ENCODE peak calls at places on chromosomes 13 and 19, in ten cellular contexts. C is cardiac fibroblast, G is fibroblast of mammary gland, U is mesendoderm, R is cardiac muscle cell, F is lower lobe of right lung, Q is aorta, X is HCT116, M is mucosa of descending colon, E is heart right ventricle. W is an unnamed sample.

GRCh38 chr13:77896536-77896935 is 22.1 kb downstream of the EDNRB start:
- DNase-seq in U (no peak), Q (no peak), M (no peak), E (peak; percentile 81), C (peak; percentile 93), X (no peak), G (peak; percentile 99), F (no peak), R (peak; percentile 86), W (no peak)

GRCh38 chr13:25117312-25117711 is 21.4 kb downstream of the PABPC3 start:
- DNase-seq in U (peak; percentile 22), E (no peak), X (no peak), R (no peak), G (no peak), Q (no peak), C (no peak), F (no peak), M (no peak), W (no peak)

GRCh38 chr13:112924365-112924764 is 44.6 kb upstream of the MCF2L start:
- DNase-seq in F (no peak), Q (no peak), X (no peak), G (no peak), U (no peak), C (no peak), M (no peak), R (no peak), E (no peak), W (no peak)

GRCh38 chr13:33218020-33218419 is 67.5 kb downstream of the STARD13 start:
- DNase-seq in U (peak; percentile 94), X (peak; percentile 15), R (peak; percentile 62), C (peak; percentile 46), E (no peak), F (no peak), M (no peak), Q (no peak), G (no peak), W (no peak)

GRCh38 chr13:36736119-36736726 is 62.4 kb downstream of the SERTM1 start:
- DNase-seq in C (peak; percentile 81), U (peak; percentile 56), Q (no peak), X (peak; percentile 31), M (no peak), R (peak; percentile 80), F (no peak), E (peak; percentile 40), G (peak; percentile 67), W (peak; percentile 14)

GRCh38 chr19:35555301-35556005 is 8.0 kb downstream of the ATP4A start:
- DNase-seq in G (peak; percentile 52), E (no peak), M (peak; percentile 11), R (peak; percentile 44), C (peak; percentile 26), X (peak; percentile 40), Q (no peak), U (peak; percentile 75), F (no peak), W (peak; percentile 30)

GRCh38 chr13:76703621-76704020 is 182.6 kb downstream of the KCTD12 start:
- DNase-seq in C (no peak), F (no peak), U (no peak), M (no peak), G (no peak), E (no peak), R (no peak), X (no peak), Q (no peak), W (no peak)

GRCh38 chr13:75368167-75368566 is 113.8 kb downstream of the TBC1D4 start:
- DNase-seq in Q (no peak), U (no peak), R (peak; percentile 93), M (no peak), X (peak; percentile 38), F (no peak), E (peak; percentile 87), C (peak; percentile 92), G (peak; percentile 95), W (no peak)

GRCh38 chr13:28495586-28496564 is 947 bp upstream of the FLT1 start:
- DNase-seq in U (peak; percentile 23), F (no peak), M (no peak), G (no peak), E (no peak), Q (peak; percentile 73), R (no peak), C (no peak), X (no peak), W (no peak)

GRCh38 chr19:29325241-29325975 is 112.5 kb upstream of the UQCRFS1 start:
- DNase-seq in F (no peak), U (no peak), Q (no peak), M (no peak), C (no peak), G (no peak), R (no peak), E (no peak), X (no peak), W (no peak)
- H3K4me3 ChIP-seq in F (no peak overlapping the region), U (no peak overlapping the region), Q (no peak overlapping the region), M (no peak overlapping the region), C (no peak overlapping the region), G (no peak overlapping the region), R (no peak overlapping the region), E (no peak overlapping the region), X (no peak overlapping the region), W (no peak overlapping the region)

GRCh38 chr19:12842511-12842910 is 4.2 kb downstream of the MAST1 start:
- DNase-seq in R (no peak), E (no peak), C (no peak), Q (no peak), M (no peak), F (no peak), X (no peak), G (no peak), U (no peak), W (no peak)

GRCh38 chr19:12843328-12843727 is 5.0 kb downstream of the MAST1 start:
- DNase-seq in R (no peak), X (no peak), C (no peak), U (no peak), Q (no peak), G (no peak), M (no peak), F (no peak), E (no peak), W (no peak)

GRCh38 chr19:12843999-12844732 is 5.9 kb downstream of the MAST1 start:
- DNase-seq in E (no peak), F (no peak), M (no peak), C (no peak), R (no peak), G (no peak), U (no peak), X (no peak), Q (no peak), W (no peak)

DNA sequence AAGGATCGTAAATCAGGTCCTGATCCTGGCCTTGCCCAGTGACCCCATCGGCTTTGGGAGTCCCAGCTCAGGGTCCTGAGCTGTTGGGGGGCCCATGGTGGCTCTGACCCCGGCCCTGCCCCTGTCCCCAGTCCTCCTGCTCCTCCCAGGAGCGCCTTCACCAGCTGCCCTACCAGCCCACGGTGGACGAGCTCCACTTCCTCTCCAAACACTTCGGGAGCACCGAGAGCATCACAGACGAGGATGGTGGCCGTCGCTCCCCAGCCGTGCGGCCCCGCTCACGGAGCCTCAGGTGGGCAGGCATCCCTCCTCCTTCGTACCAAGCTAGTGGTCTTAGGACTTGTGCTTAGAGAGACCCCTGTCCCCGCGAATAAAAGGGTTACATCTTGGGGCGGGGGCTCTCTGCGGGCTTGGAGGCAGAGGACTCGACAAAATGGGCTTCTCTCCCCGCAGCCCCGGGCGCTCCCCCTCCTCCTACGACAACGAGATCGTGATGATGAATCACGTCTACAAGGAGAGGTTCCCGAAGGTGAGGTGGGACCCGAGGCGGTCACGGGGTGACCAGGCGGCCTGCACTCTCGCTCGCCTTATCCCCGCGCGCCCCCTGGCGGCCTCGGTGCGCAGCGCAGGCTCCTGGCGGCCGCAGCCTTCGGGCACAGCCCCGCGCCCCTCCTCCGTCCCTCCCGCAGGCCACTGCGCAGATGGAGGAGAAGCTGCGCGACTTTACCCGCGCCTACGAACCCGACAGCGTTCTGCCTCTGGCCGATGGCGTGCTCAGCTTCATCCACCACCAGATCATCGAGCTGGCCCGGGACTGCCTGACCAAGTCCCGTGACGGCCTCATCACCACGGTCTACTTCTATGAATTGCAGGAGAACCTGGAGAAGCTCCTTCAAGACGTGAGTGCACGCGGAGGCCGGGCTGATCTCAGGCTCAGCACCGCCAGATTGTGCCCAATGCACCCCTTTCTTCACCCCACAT is 9.1 kb downstream of the MAST1 start:
- DNase-seq in X (no peak), M (peak; percentile 91), Q (peak; percentile 96), U (peak; percentile 91), E (peak; percentile 68), G (peak; percentile 82), C (peak; percentile 80), R (peak; percentile 83), F (peak; percentile 92), W (peak; percentile 48)
- H3K4me3 ChIP-seq in X (no peak overlapping the region), M (no peak overlapping the region), Q (no peak overlapping the region), U (no peak overlapping the region), E (peak overlapping the region; percentile 10), G (no peak overlapping the region), C (peak overlapping the region; percentile 13), R (no peak overlapping the region), F (peak overlapping the region; percentile 31), W (no peak overlapping the region)

GRCh38 chr13:20719783-20720182 is 16.3 kb downstream of the IL17D start:
- DNase-seq in F (no peak), Q (no peak), U (no peak), G (no peak), M (no peak), X (no peak), R (no peak), C (no peak), E (no peak), W (no peak)

GRCh38 chr13:20721058-20721453 is 17.6 kb downstream of the IL17D start:
- DNase-seq in X (no peak), U (no peak), E (no peak), F (no peak), C (no peak), R (no peak), M (no peak), G (no peak), Q (peak; percentile 75), W (no peak)

GRCh38 chr13:20720499-20720898 is 17.0 kb downstream of the IL17D start:
- DNase-seq in X (no peak), R (no peak), U (no peak), C (no peak), M (no peak), G (no peak), F (no peak), E (no peak), Q (no peak), W (no peak)

GRCh38 chr13:20718958-20719566 is 15.6 kb downstream of the IL17D start:
- DNase-seq in M (no peak), R (no peak), C (no peak), E (no peak), F (no peak), Q (no peak), G (no peak), U (no peak), X (no peak), W (no peak)

GRCh38 chr13:20721454-20722357 is 18.2 kb downstream of the IL17D start:
- DNase-seq in X (no peak), Q (peak; percentile 87), M (peak; percentile 46), U (peak; percentile 66), F (no peak), C (peak; percentile 72), E (peak; percentile 64), G (peak; percentile 64), R (peak; percentile 78), W (no peak)
- H3K4me3 ChIP-seq in X (peak overlapping the region; percentile 48), Q (no peak overlapping the region), M (no peak overlapping the region), U (peak overlapping the region; percentile 17), F (peak overlapping the region; percentile 50), C (peak overlapping the region; percentile 21), E (peak overlapping the region; percentile 42), G (peak overlapping the region; percentile 27), R (no peak overlapping the region), W (peak overlapping the region; percentile 33)

DNA sequence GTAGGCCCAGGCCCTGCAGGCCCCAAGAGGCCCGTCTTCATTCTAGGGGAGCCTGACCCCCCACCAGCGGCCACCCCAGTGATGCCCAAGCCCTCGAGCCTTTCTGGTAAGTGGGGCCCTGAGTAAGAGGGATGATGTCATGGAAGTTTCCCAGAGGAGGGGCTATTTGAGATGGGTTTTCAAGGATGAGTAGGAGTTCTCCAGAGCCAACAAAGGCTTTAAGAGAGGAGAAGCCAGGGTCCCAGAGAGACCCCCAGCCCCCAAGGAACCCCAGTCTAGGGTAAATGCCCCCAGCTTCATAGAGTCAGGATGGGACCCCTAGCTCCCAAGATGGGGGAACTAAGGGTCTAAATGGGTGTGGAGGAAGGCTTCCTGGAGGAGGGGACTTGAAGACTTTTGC is 9.1 kb upstream of the PIK3R2 start:
- DNase-seq in R (no peak), F (no peak), U (no peak), Q (no peak), X (no peak), E (no peak), C (no peak), M (no peak), G (no peak), W (no peak)
- H3K4me3 ChIP-seq in R (no peak overlapping the region), F (no peak overlapping the region), U (no peak overlapping the region), Q (no peak overlapping the region), X (no peak overlapping the region), E (no peak overlapping the region), C (no peak overlapping the region), M (no peak overlapping the region), G (no peak overlapping the region), W (no peak overlapping the region)

W was measured in HFF-Myc.